ENCODE peak calls at places on chromosome 7, in eight cellular contexts. J, F, O, B, K, I, A and Z are unnamed samples.

GRCh38 chr7:105353752-105354328 is 34.9 kb downstream of the SRPK2 start:
- DNase-seq in K (no peak), F (no peak), J (no peak), A (peak; percentile 80), I (no peak), O (peak; percentile 53), B (peak; percentile 39), Z (no peak)

GRCh38 chr7:112053405-112054069 is 152.7 kb downstream of the DOCK4 start:
- DNase-seq in F (no peak), K (no peak), O (no peak), J (no peak), I (no peak), A (no peak), B (no peak), Z (no peak)

GRCh38 chr7:151086802-151087246 is 549 bp downstream of the AGAP3 start:
- DNase-seq in J (no peak), K (no peak), F (no peak), O (no peak), B (peak; percentile 47), A (no peak), I (no peak), Z (no peak)

GRCh38 chr7:44259547-44260457 is 59.0 kb downstream of the YKT6 start:
- DNase-seq in F (no peak), B (peak; percentile 38), K (no peak), A (peak; percentile 50), J (no peak), I (no peak), O (peak; percentile 42), Z (no peak)

GRCh38 chr7:155792999-155793560 is 19.2 kb downstream of the SHH start:
- DNase-seq in J (no peak), F (no peak), I (no peak), A (no peak), B (no peak), O (no peak), K (no peak), Z (no peak)

GRCh38 chr7:4240813-4241612 is 441.1 kb upstream of the FOXK1 start:
- DNase-seq in I (no peak), F (no peak), A (no peak), J (no peak), B (no peak), O (no peak), K (no peak), Z (peak; percentile 40)

GRCh38 chr7:138711007-138711406 is 9.8 kb upstream of the SVOPL start:
- DNase-seq in B (no peak), A (no peak), I (no peak), J (no peak), O (no peak), F (no peak), K (no peak), Z (no peak)

GRCh38 chr7:117929217-117929616 is 56.0 kb upstream of the CTTNBP2 start:
- DNase-seq in B (no peak), F (no peak), I (no peak), O (no peak), K (no peak), A (no peak), J (no peak), Z (no peak)

GRCh38 chr7:36405409-36405803 is 15.7 kb downstream of the ANLN start:
- DNase-seq in B (no peak), O (no peak), I (no peak), F (no peak), A (no peak), J (no peak), K (no peak), Z (no peak)

GRCh38 chr7:111672901-111673300 is 110.6 kb upstream of the IMMP2L start:
- DNase-seq in O (no peak), I (no peak), A (no peak), F (no peak), J (no peak), B (no peak), K (no peak), Z (no peak)

GRCh38 chr7:151936207-151936606 is 20.0 kb upstream of the GALNTL5 start:
- DNase-seq in J (no peak), O (no peak), K (no peak), I (no peak), A (no peak), F (no peak), B (no peak), Z (no peak)

GRCh38 chr7:50342616-50343114 is 38.1 kb downstream of the IKZF1 start:
- DNase-seq in I (no peak), A (peak; percentile 89), J (no peak), B (no peak), K (no peak), O (no peak), F (no peak), Z (no peak)

GRCh38 chr7:40644454-40645188 is 509.8 kb downstream of the SUGCT start:
- DNase-seq in A (no peak), J (no peak), K (peak; percentile 54), O (no peak), I (no peak), F (no peak), B (no peak), Z (no peak)

GRCh38 chr7:42661312-42661711 is 250.6 kb downstream of the C7orf25 start:
- DNase-seq in B (no peak), I (no peak), K (no peak), O (no peak), J (no peak), A (no peak), F (peak; percentile 21), Z (no peak)

GRCh38 chr7:12111461-12112405 is 99.4 kb upstream of the TMEM106B start:
- DNase-seq in B (no peak), I (no peak), F (no peak), A (no peak), K (peak; percentile 45), J (peak; percentile 55), O (no peak), Z (peak; percentile 86)

GRCh38 chr7:158582089-158582456 is 5.5 kb downstream of the PTPRN2 start:
- DNase-seq in K (no peak), J (no peak), I (no peak), B (no peak), F (no peak), O (no peak), A (no peak), Z (no peak)

GRCh38 chr7:20320322-20320721 is 10.4 kb upstream of the ITGB8 start:
- DNase-seq in O (no peak), I (no peak), B (no peak), K (no peak), A (no peak), J (no peak), F (no peak), Z (no peak)

GRCh38 chr7:103074519-103075336 is at the start of the genes ARMC10 and FBXL13:
- DNase-seq in O (peak; percentile 92), B (peak; percentile 91), F (peak; percentile 92), A (peak; percentile 95), I (peak; percentile 93), K (peak; percentile 91), J (peak; percentile 95), Z (peak; percentile 96)
- TF ChIP-seq CTCF in O (peak; percentile 30), B (no peak), F (peak; percentile 7), A (peak; percentile 43), I (peak; percentile 1), K (peak; percentile 2), J (no peak), Z (peak; percentile 44)

GRCh38 chr7:28298870-28299484 is 113.3 kb upstream of the CREB5 start:
- DNase-seq in B (no peak), A (no peak), I (no peak), K (peak; percentile 50), F (peak; percentile 84), J (no peak), O (peak; percentile 47), Z (no peak)
- H3K4me3 ChIP-seq in B (no peak overlapping the region), A (no peak overlapping the region), I (no peak overlapping the region), K (no peak overlapping the region), F (no peak overlapping the region), J (no peak overlapping the region), O (no peak overlapping the region), Z (no peak overlapping the region)

GRCh38 chr7:121039510-121039822 is 51.0 kb downstream of the CPED1 start:
- DNase-seq in F (no peak), I (no peak), K (no peak), J (no peak), O (no peak), B (no peak), A (no peak), Z (no peak)

GRCh38 chr7:121039994-121040393 is 51.5 kb downstream of the CPED1 start:
- DNase-seq in A (no peak), I (no peak), F (no peak), B (no peak), J (no peak), O (no peak), K (no peak), Z (no peak)

GRCh38 chr7:121041516-121042148 is 53.1 kb downstream of the CPED1 start:
- DNase-seq in A (no peak), B (no peak), K (no peak), F (no peak), I (no peak), O (no peak), J (no peak), Z (no peak)

GRCh38 chr7:121037828-121038716 is 49.6 kb downstream of the CPED1 start:
- DNase-seq in O (no peak), J (no peak), A (no peak), K (no peak), B (no peak), I (no peak), F (no peak), Z (no peak)

GRCh38 chr7:121038717-121039509 is 50.4 kb downstream of the CPED1 start:
- DNase-seq in A (no peak), J (no peak), K (no peak), O (no peak), F (no peak), B (no peak), I (no peak), Z (no peak)
- H3K27ac ChIP-seq in A (no peak overlapping the region), J (no peak overlapping the region), K (no peak overlapping the region), O (peak overlapping the region; percentile 32), F (no peak overlapping the region), B (no peak overlapping the region), I (no peak overlapping the region), Z (no peak overlapping the region)

GRCh38 chr7:70435634-70436033 is 696.3 kb upstream of the GALNT17 start:
- DNase-seq in K (no peak), I (no peak), J (no peak), O (no peak), B (no peak), A (no peak), F (no peak), Z (no peak)

GRCh38 chr7:70432567-70433001 is 699.4 kb upstream of the GALNT17 start:
- DNase-seq in B (no peak), I (no peak), O (no peak), A (no peak), F (no peak), J (no peak), K (peak; percentile 26), Z (no peak)

GRCh38 chr7:70434821-70435220 is 697.1 kb upstream of the GALNT17 start:
- DNase-seq in I (no peak), J (no peak), A (no peak), K (no peak), O (no peak), F (no peak), B (no peak), Z (no peak)

GRCh38 chr7:70436815-70437350 is 695.1 kb upstream of the GALNT17 start:
- DNase-seq in O (no peak), K (no peak), B (no peak), I (no peak), A (no peak), J (no peak), F (no peak), Z (no peak)

DNA sequence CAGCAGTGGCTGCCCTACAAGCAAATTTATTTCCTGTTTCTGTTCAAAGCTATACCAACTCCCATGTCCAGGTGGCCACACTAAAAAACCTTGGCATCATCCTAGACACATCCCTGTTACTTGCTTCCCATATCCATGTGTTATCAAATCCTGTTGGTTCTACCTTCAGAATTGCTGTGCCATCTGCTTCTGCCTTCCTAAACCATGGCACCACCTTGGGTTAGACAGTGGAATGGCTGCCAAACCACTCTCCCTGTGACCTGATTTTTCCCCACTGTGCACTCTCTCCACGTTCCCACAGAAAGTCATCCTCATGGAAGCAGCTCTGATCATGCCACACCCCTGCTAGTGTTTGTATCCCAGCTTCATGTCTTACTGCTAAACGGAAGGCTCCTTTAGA is 697.6 kb upstream of the GALNT17 start:
- DNase-seq in B (no peak), K (no peak), F (peak; percentile 3), I (no peak), A (no peak), O (no peak), J (no peak), Z (no peak)
- TF ChIP-seq CTCF in B (no peak), K (peak; percentile 55), F (no peak), I (no peak), A (no peak), O (no peak), J (no peak), Z (no peak)